ENCODE peak calls at places on chromosomes 6 and 20, in five cellular contexts. R, N, H, G and A are unnamed samples.

GRCh38 chr6:79422666-79423065 is 114.6 kb downstream of the LCA5 start:
- DNase-seq in R (no peak), N (no peak), H (no peak), G (no peak), A (no peak)

GRCh38 chr6:106089981-106090380 is 3.8 kb downstream of the PRDM1 start:
- DNase-seq in R (no peak), N (no peak), H (no peak), G (no peak), A (no peak)

GRCh38 chr6:33104893-33105292 is 29.1 kb downstream of the HLA-DPB1 start:
- DNase-seq in R (no peak), N (no peak), H (no peak), G (no peak), A (no peak)

GRCh38 chr20:3162080-3162611 is 2.5 kb upstream of the FASTKD5 start:
- DNase-seq in R (peak; percentile 91), N (no peak), H (no peak), G (no peak), A (no peak)

GRCh38 chr20:23101696-23102095 is 15.6 kb upstream of the CD93 start:
- DNase-seq in R (no peak), N (no peak), H (no peak), G (no peak), A (no peak)

GRCh38 chr6:37244430-37245310 is 12.9 kb upstream of the TBC1D22B start:
- DNase-seq in R (peak; percentile 94), N (peak; percentile 83), H (no peak), G (peak; percentile 87), A (peak; percentile 22)

GRCh38 chr6:36612101-36612625 is 18.0 kb downstream of the SRSF3 start:
- DNase-seq in R (no peak), N (no peak), H (no peak), G (no peak), A (no peak)

GRCh38 chr6:156780117-156780641 is 3.0 kb downstream of the ARID1B start:
- DNase-seq in R (peak; percentile 89), N (peak; percentile 80), H (no peak), G (peak; percentile 71), A (peak; percentile 32)

GRCh38 chr6:3750324-3751018 is 1.0 kb downstream of the PXDC1 start:
- DNase-seq in R (peak; percentile 28), N (peak; percentile 89), H (no peak), G (peak; percentile 63), A (no peak)

GRCh38 chr6:150492507-150492906 is 107.2 kb upstream of the PLEKHG1 start:
- DNase-seq in R (no peak), N (no peak), H (no peak), G (no peak), A (no peak)

GRCh38 chr20:10789386-10789785 is 115.6 kb upstream of the JAG1 start:
- DNase-seq in R (no peak), N (no peak), H (no peak), G (no peak), A (no peak)

GRCh38 chr6:129920103-129920798 is 59.1 kb upstream of the TMEM244 start:
- DNase-seq in R (no peak), N (peak; percentile 80), H (no peak), G (no peak), A (no peak)

GRCh38 chr20:32672315-32672981 is 1.3 kb downstream of the C20orf203 start:
- DNase-seq in R (peak; percentile 50), N (no peak), H (no peak), G (no peak), A (peak; percentile 84)

GRCh38 chr6:167495506-167496391 is 170.9 kb downstream of the TTLL2 start:
- DNase-seq in R (peak; percentile 64), N (no peak), H (no peak), G (no peak), A (no peak)

GRCh38 chr20:1968958-1969357 is 24.9 kb downstream of the PDYN start:
- DNase-seq in R (no peak), N (no peak), H (no peak), G (no peak), A (no peak)

GRCh38 chr6:53691667-53692133 is 26.1 kb upstream of the KLHL31 start:
- DNase-seq in R (no peak), N (no peak), H (no peak), G (no peak), A (no peak)

GRCh38 chr6:42368156-42368555 is 83.6 kb downstream of the TRERF1 start:
- DNase-seq in R (no peak), N (no peak), H (no peak), G (no peak), A (peak; percentile 6)

GRCh38 chr6:127177929-127178231 is 59.4 kb downstream of the RSPO3 start:
- DNase-seq in R (no peak), N (no peak), H (no peak), G (no peak), A (no peak)

GRCh38 chr6:66568271-66568670 is 861.2 kb upstream of the EYS start:
- DNase-seq in R (no peak), N (no peak), H (no peak), G (no peak), A (no peak)

GRCh38 chr6:169169375-169169774 is 84.3 kb downstream of the THBS2 start:
- DNase-seq in R (no peak), N (no peak), H (no peak), G (no peak), A (no peak)

GRCh38 chr6:85136310-85136709 is 313.6 kb upstream of the NT5E start:
- DNase-seq in R (no peak), N (no peak), H (no peak), G (no peak), A (no peak)

GRCh38 chr6:134822920-134823430 is 126.9 kb downstream of the ALDH8A1 start:
- DNase-seq in R (peak; percentile 82), N (peak; percentile 89), H (peak; percentile 43), G (peak; percentile 81), A (peak; percentile 11)

GRCh38 chr6:158718431-158719126 is 68.7 kb downstream of the SYTL3 start:
- DNase-seq in R (peak; percentile 30), N (peak; percentile 78), H (peak; percentile 42), G (no peak), A (no peak)

GRCh38 chr6:53465732-53466131 is 79.2 kb downstream of the GCLC start:
- DNase-seq in R (no peak), N (peak; percentile 62), H (no peak), G (no peak), A (no peak)

GRCh38 chr20:23917024-23917725 is 37.6 kb upstream of the CST5 start:
- DNase-seq in R (no peak), N (no peak), H (no peak), G (no peak), A (no peak)

GRCh38 chr6:154500769-154501171 is 9.7 kb downstream of the CNKSR3 start:
- DNase-seq in R (no peak), N (peak; percentile 34), H (no peak), G (no peak), A (no peak)

GRCh38 chr6:98839788-98840361 is 5.5 kb downstream of the POU3F2 start:
- DNase-seq in R (peak; percentile 35), N (peak; percentile 37), H (no peak), G (no peak), A (no peak)

GRCh38 chr20:56968386-56969048 is 297.9 kb downstream of the BMP7 start:
- DNase-seq in R (no peak), N (no peak), H (no peak), G (no peak), A (no peak)

GRCh38 chr6:164398647-164399046 is 910.8 kb downstream of the C6orf118 start:
- DNase-seq in R (no peak), N (no peak), H (no peak), G (no peak), A (no peak)

GRCh38 chr6:54072708-54073313 is 38.4 kb upstream of the MLIP start:
- DNase-seq in R (no peak), N (no peak), H (no peak), G (no peak), A (no peak)

GRCh38 chr20:62606551-62607201 is 35.6 kb upstream of the SLCO4A1 start:
- DNase-seq in R (peak; percentile 91), N (no peak), H (no peak), G (no peak), A (peak; percentile 47)